ENCODE peak calls at places on chromosomes 11 and 22, in eight cellular contexts. T is CD8-positive, alpha-beta memory T cell; Y is tibial artery; M is ovary; U is psoas muscle; V is A549; F is GM23338; L is transverse colon. B is an unnamed sample.

GRCh38 chr22:30861688-30862552 is 106.7 kb downstream of the MORC2 start:
- DNase-seq in T (no peak), Y (peak), M (no peak), U (no peak), V (no peak), F (no peak), L (no peak), B (no peak)

GRCh38 chr11:17743026-17743807 is 8.6 kb downstream of the KCNC1 start:
- DNase-seq in T (no peak), Y (no peak), M (no peak), U (no peak), V (no peak), F (no peak), L (no peak), B (no peak)

GRCh38 chr11:15957234-15957633 is 399.1 kb downstream of the SOX6 start:
- DNase-seq in T (no peak), Y (no peak), M (no peak), U (no peak), V (no peak), F (no peak), L (no peak), B (no peak)

GRCh38 chr11:70517996-70518907 is 119.9 kb downstream of the CTTN start:
- DNase-seq in T (no peak), Y (no peak), M (peak), U (peak), V (no peak), F (peak), L (no peak), B (no peak)

GRCh38 chr11:19076744-19077589 is 16.4 kb upstream of the MRGPRX2 start:
- DNase-seq in T (peak), Y (no peak), M (peak), U (peak), V (peak), F (peak), L (peak), B (no peak)

GRCh38 chr11:13118194-13118593 is 109.1 kb downstream of the RASSF10 start:
- DNase-seq in T (no peak), Y (no peak), M (no peak), U (no peak), V (peak), F (no peak), L (no peak), B (no peak)

GRCh38 chr11:117795726-117796455 is 1.1 kb downstream of the DSCAML1 start:
- DNase-seq in T (no peak), Y (no peak), M (no peak), U (no peak), V (no peak), F (peak), L (no peak), B (no peak)

GRCh38 chr11:33709471-33709870 is 8.8 kb upstream of the C11orf91 start:
- DNase-seq in T (no peak), Y (no peak), M (no peak), U (no peak), V (no peak), F (no peak), L (no peak), B (no peak)

GRCh38 chr22:31637375-31637937 is 24.6 kb downstream of the PISD start:
- DNase-seq in T (no peak), Y (peak), M (no peak), U (no peak), V (no peak), F (peak), L (no peak), B (no peak)

GRCh38 chr11:105960252-105961245 is 61.5 kb downstream of the MSANTD4 start:
- DNase-seq in T (no peak), Y (no peak), M (no peak), U (no peak), V (no peak), F (peak), L (no peak), B (no peak)

GRCh38 chr11:118628432-118628831 is 21.0 kb downstream of the PHLDB1 start:
- DNase-seq in T (no peak), Y (no peak), M (no peak), U (peak), V (no peak), F (no peak), L (no peak), B (no peak)

GRCh38 chr11:69541501-69542313 is 60.2 kb downstream of the LINC01488 start:
- DNase-seq in T (no peak), Y (no peak), M (no peak), U (no peak), V (peak), F (no peak), L (no peak), B (no peak)

GRCh38 chr11:9273430-9274336 is 8.5 kb upstream of the DENND5A start:
- DNase-seq in T (no peak), Y (no peak), M (no peak), U (no peak), V (no peak), F (no peak), L (no peak), B (no peak)

GRCh38 chr11:117620131-117620530 is 176.9 kb downstream of the DSCAML1 start:
- DNase-seq in T (no peak), Y (no peak), M (no peak), U (no peak), V (no peak), F (no peak), L (no peak), B (no peak)

GRCh38 chr22:38467904-38468760 is at the start of gene KDELR3:
- DNase-seq in T (peak), Y (peak), M (peak), U (peak), V (no peak), F (peak), L (peak), B (no peak)

GRCh38 chr11:116329354-116330090 is 443.3 kb downstream of the BUD13 start:
- DNase-seq in T (no peak), Y (no peak), M (no peak), U (no peak), V (no peak), F (no peak), L (no peak), B (no peak)

GRCh38 chr11:72652871-72653615 is 21.2 kb downstream of the PDE2A start:
- DNase-seq in T (no peak), Y (no peak), M (no peak), U (no peak), V (no peak), F (peak), L (no peak), B (no peak)

GRCh38 chr11:72771507-72771906 is 19.3 kb upstream of the ARAP1 start:
- DNase-seq in T (no peak), Y (no peak), M (no peak), U (no peak), V (no peak), F (no peak), L (no peak), B (no peak)

GRCh38 chr11:12239396-12240298 is 129.3 kb downstream of the MICAL2 start:
- DNase-seq in T (no peak), Y (no peak), M (no peak), U (no peak), V (no peak), F (no peak), L (no peak), B (no peak)

DNA sequence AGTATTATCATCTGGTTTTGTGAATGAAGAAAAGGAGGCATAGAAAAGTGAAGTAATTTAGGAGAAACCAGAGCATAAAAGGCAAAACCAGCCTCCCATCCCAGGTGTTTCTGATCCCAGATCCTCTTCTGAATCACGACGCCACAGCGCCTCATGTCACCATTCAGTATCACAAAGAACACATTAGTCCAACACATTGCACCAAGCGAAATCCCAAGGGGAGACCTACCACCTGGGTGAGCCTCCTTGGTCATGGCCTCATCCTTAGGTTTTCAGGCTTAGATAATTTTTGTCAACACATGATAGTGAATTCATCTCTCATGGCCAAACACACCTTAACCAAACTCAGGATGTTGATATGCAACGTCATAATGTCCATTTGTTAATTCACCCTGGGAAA is 181.5 kb upstream of the SORL1-AS1 start:
- DNase-seq in T (no peak), Y (no peak), M (no peak), U (no peak), V (no peak), F (no peak), L (no peak), B (no peak)
- H3K27ac ChIP-seq in T (no peak), Y (no peak), M (no peak), U (no peak), V (no peak), F (no peak), L (no peak), B (no peak)

GRCh38 chr11:44842219-44842618 is 108.5 kb downstream of the TP53I11 start:
- DNase-seq in T (no peak), Y (no peak), M (no peak), U (no peak), V (no peak), F (no peak), L (no peak), B (no peak)
- H3K27ac ChIP-seq in T (no peak), Y (no peak), M (no peak), U (no peak), V (no peak), F (no peak), L (peak), B (peak)

GRCh38 chr11:102312656-102313055 is 4.6 kb upstream of the BIRC3 start:
- DNase-seq in T (no peak), Y (no peak), M (no peak), U (no peak), V (no peak), F (no peak), L (no peak), B (no peak)
- H3K27ac ChIP-seq in T (no peak), Y (peak), M (no peak), U (peak), V (peak), F (no peak), L (peak), B (peak)

DNA sequence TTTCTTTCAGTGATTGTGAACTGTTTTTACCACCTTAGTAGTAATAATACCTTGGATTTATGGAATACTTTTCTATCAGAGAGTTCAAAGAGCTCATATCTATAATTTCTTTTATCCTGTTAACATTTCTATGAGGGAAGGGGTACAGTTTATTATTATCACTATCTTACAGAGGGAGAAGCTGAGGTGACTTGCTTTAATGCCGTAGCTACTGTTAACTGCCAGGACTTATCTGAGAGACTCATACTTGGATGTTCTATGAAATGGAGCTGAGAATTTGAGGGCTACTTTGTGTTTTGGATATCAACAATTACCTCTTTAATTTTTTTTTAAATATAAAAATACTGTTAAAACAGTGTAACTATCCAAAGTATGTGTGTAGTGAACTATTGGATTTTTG is 3.3 kb downstream of the REXO2 start:
- DNase-seq in T (no peak), Y (no peak), M (no peak), U (no peak), V (no peak), F (no peak), L (no peak), B (no peak)
- H3K27ac ChIP-seq in T (no peak), Y (no peak), M (no peak), U (no peak), V (no peak), F (no peak), L (no peak), B (no peak)

GRCh38 chr11:56886465-56886864 is 102.2 kb upstream of the OR5AK2 start:
- DNase-seq in T (no peak), Y (no peak), M (no peak), U (no peak), V (peak), F (no peak), L (no peak), B (no peak)

GRCh38 chr11:56887940-56888339 is 100.8 kb upstream of the OR5AK2 start:
- DNase-seq in T (no peak), Y (no peak), M (no peak), U (no peak), V (peak), F (no peak), L (no peak), B (no peak)

GRCh38 chr11:56885854-56886253 is 102.9 kb upstream of the OR5AK2 start:
- DNase-seq in T (no peak), Y (no peak), M (no peak), U (no peak), V (no peak), F (no peak), L (no peak), B (no peak)

GRCh38 chr11:56883590-56883989 is 105.1 kb upstream of the OR5AK2 start:
- DNase-seq in T (no peak), Y (no peak), M (no peak), U (no peak), V (no peak), F (no peak), L (no peak), B (no peak)

DNA sequence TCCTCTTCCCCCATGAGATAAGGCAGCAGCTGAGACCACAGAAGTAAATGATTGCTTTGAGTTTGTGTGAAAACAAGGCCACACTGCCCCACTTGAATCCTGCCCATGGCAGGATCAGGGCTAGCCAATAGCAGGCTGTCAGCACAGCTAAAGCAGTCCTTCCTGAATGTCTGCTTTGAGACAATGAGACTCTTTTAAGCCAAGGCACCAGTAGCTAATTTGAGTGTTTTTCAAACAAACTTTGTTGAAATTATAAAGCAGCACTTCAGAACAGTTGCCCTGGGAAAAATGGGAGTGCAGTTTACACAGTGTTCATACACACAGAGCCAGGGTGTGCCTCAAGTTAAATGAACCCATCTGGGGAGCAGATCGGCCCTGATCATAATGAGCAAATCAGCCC is 103.5 kb upstream of the OR5AK2 start:
- DNase-seq in T (no peak), Y (no peak), M (no peak), U (no peak), V (peak), F (peak), L (peak), B (no peak)
- H3K27ac ChIP-seq in T (no peak), Y (no peak), M (no peak), U (no peak), V (peak), F (no peak), L (peak), B (no peak)

DNA sequence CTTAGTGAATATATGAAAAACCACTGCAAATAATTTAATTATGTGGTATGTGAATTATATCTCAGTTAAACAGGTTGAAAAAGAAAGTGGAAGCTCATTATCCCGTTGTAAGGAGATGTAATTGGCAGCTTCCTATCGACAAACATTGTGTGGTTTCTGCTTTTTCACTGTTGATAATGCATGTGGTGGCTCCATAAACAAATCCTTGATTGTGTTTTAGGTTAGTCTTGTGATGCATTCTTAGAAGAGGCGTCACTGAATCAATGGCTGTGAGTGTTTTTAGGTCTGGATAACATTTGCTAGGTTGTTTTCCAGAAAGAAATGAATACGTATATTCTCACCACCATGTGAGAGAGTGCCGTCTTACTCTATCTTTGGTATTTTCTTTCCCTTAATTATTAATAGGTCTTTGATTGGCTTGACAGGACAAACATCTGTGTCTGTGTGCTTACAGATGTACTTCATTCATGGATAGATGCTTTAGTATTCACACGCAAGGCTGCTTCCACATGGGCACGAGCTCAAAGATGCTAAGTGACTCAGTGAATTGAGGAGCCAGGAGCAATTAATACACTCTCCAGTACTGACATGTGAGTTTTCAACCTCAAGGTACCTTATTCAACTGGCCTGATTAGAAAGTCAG is 166.7 kb downstream of the TBC1D22A start:
- DNase-seq in T (no peak), Y (no peak), M (no peak), U (no peak), V (no peak), F (no peak), L (no peak), B (no peak)
- H3K27ac ChIP-seq in T (no peak), Y (no peak), M (no peak), U (no peak), V (no peak), F (no peak), L (no peak), B (no peak)

GRCh38 chr11:2893935-2894334 is 8.4 kb upstream of the CDKN1C start:
- DNase-seq in T (no peak), Y (no peak), M (no peak), U (no peak), V (no peak), F (no peak), L (no peak), B (no peak)

GRCh38 chr11:2892215-2893020 is 6.8 kb upstream of the CDKN1C start:
- DNase-seq in T (peak), Y (no peak), M (peak), U (no peak), V (peak), F (peak), L (peak), B (no peak)

GRCh38 chr11:2891901-2892214 is 6.3 kb upstream of the CDKN1C start:
- DNase-seq in T (no peak), Y (no peak), M (peak), U (peak), V (no peak), F (no peak), L (no peak), B (no peak)

GRCh38 chr11:2891291-2891690 is 5.7 kb upstream of the CDKN1C start:
- DNase-seq in T (no peak), Y (no peak), M (peak), U (no peak), V (no peak), F (peak), L (no peak), B (no peak)

GRCh38 chr11:2893021-2893528 is 7.5 kb upstream of the CDKN1C start:
- DNase-seq in T (no peak), Y (no peak), M (peak), U (no peak), V (no peak), F (no peak), L (no peak), B (no peak)
- H3K27ac ChIP-seq in T (peak), Y (no peak), M (no peak), U (no peak), V (peak), F (no peak), L (peak), B (no peak)

B was measured in ascending aorta.